ENCODE peak calls at places on chromosomes 16 and 17, in four cellular contexts. One of them, this sample, is unnamed.
A peak's percentile ranks its signal among the peaks of the same experiment; 100 is the strongest.

GRCh38 chr16:57475711-57476339 is 10.5 kb downstream of the DOK4 start:
- DNase-seq in islet precursor cell: peak; percentile 92
- DNase-seq in T-cell: peak; percentile 65
- DNase-seq in stimulated activated CD4-positive, alpha-beta T cell treated with anti-CD3 and anti-CD28 coated beads, Interleukin-4, amount 100 ng/mL, for 48 hours: peak; percentile 64
- DNase-seq in this sample: peak; percentile 91

GRCh38 chr17:37701424-37702020 is 43.3 kb downstream of the HNF1B start:
- DNase-seq in stimulated activated CD4-positive, alpha-beta T cell treated with anti-CD3 and anti-CD28 coated beads, Interleukin-4, amount 100 ng/mL, for 48 hours: peak; percentile 29
- DNase-seq in islet precursor cell: no peak
- DNase-seq in T-cell: no peak
- DNase-seq in this sample: peak; percentile 69

GRCh38 chr16:86783626-86784266 is 205.4 kb downstream of the FOXL1 start:
- DNase-seq in stimulated activated CD4-positive, alpha-beta T cell treated with anti-CD3 and anti-CD28 coated beads, Interleukin-4, amount 100 ng/mL, for 48 hours: no peak
- DNase-seq in T-cell: no peak
- DNase-seq in islet precursor cell: peak; percentile 35
- DNase-seq in this sample: no peak

GRCh38 chr17:33927732-33928133 is 327.4 kb upstream of the CCL2 start:
- DNase-seq in stimulated activated CD4-positive, alpha-beta T cell treated with anti-CD3 and anti-CD28 coated beads, Interleukin-4, amount 100 ng/mL, for 48 hours: no peak
- DNase-seq in islet precursor cell: no peak
- DNase-seq in T-cell: no peak
- DNase-seq in this sample: no peak

GRCh38 chr17:32305049-32305448 is 36.9 kb downstream of the C17orf75 start:
- DNase-seq in T-cell: no peak
- DNase-seq in islet precursor cell: no peak
- DNase-seq in stimulated activated CD4-positive, alpha-beta T cell treated with anti-CD3 and anti-CD28 coated beads, Interleukin-4, amount 100 ng/mL, for 48 hours: no peak
- DNase-seq in this sample: no peak

GRCh38 chr16:2035431-2036199 is 8.9 kb downstream of the NHERF2 start:
- DNase-seq in islet precursor cell: peak; percentile 76
- DNase-seq in stimulated activated CD4-positive, alpha-beta T cell treated with anti-CD3 and anti-CD28 coated beads, Interleukin-4, amount 100 ng/mL, for 48 hours: no peak
- DNase-seq in T-cell: no peak
- DNase-seq in this sample: no peak

GRCh38 chr16:82364690-82365089 is 194.7 kb upstream of the MPHOSPH6 start:
- DNase-seq in T-cell: no peak
- DNase-seq in islet precursor cell: no peak
- DNase-seq in stimulated activated CD4-positive, alpha-beta T cell treated with anti-CD3 and anti-CD28 coated beads, Interleukin-4, amount 100 ng/mL, for 48 hours: no peak
- DNase-seq in this sample: no peak

GRCh38 chr17:2302740-2303277 is 776 bp downstream of the SMG6 start:
- DNase-seq in T-cell: no peak
- DNase-seq in islet precursor cell: peak; percentile 46
- DNase-seq in stimulated activated CD4-positive, alpha-beta T cell treated with anti-CD3 and anti-CD28 coated beads, Interleukin-4, amount 100 ng/mL, for 48 hours: no peak
- DNase-seq in this sample: no peak

GRCh38 chr17:43559161-43559816 is 13.1 kb upstream of the ETV4 start:
- DNase-seq in stimulated activated CD4-positive, alpha-beta T cell treated with anti-CD3 and anti-CD28 coated beads, Interleukin-4, amount 100 ng/mL, for 48 hours: no peak
- DNase-seq in T-cell: no peak
- DNase-seq in islet precursor cell: peak; percentile 83
- DNase-seq in this sample: no peak

GRCh38 chr17:35241520-35241919 is 1.4 kb upstream of the SLFN5 start:
- DNase-seq in stimulated activated CD4-positive, alpha-beta T cell treated with anti-CD3 and anti-CD28 coated beads, Interleukin-4, amount 100 ng/mL, for 48 hours: peak; percentile 14
- DNase-seq in T-cell: peak; percentile 8
- DNase-seq in islet precursor cell: peak; percentile 61
- DNase-seq in this sample: peak; percentile 60

GRCh38 chr16:69848635-69849545 is 86.8 kb downstream of the WWP2 start:
- DNase-seq in stimulated activated CD4-positive, alpha-beta T cell treated with anti-CD3 and anti-CD28 coated beads, Interleukin-4, amount 100 ng/mL, for 48 hours: no peak
- DNase-seq in T-cell: no peak
- DNase-seq in islet precursor cell: peak; percentile 82
- DNase-seq in this sample: no peak

GRCh38 chr17:51166987-51167931 is 1.0 kb downstream of the NME2 start:
- DNase-seq in islet precursor cell: peak; percentile 89
- DNase-seq in stimulated activated CD4-positive, alpha-beta T cell treated with anti-CD3 and anti-CD28 coated beads, Interleukin-4, amount 100 ng/mL, for 48 hours: peak; percentile 59
- DNase-seq in T-cell: peak; percentile 26
- DNase-seq in this sample: peak; percentile 74

GRCh38 chr17:78667741-78668640 is 90.8 kb upstream of the DNAH17 start:
- DNase-seq in stimulated activated CD4-positive, alpha-beta T cell treated with anti-CD3 and anti-CD28 coated beads, Interleukin-4, amount 100 ng/mL, for 48 hours: no peak
- DNase-seq in islet precursor cell: peak; percentile 54
- DNase-seq in T-cell: no peak
- DNase-seq in this sample: no peak

GRCh38 chr16:997440-998051 is 16.0 kb downstream of the SOX8 start:
- DNase-seq in stimulated activated CD4-positive, alpha-beta T cell treated with anti-CD3 and anti-CD28 coated beads, Interleukin-4, amount 100 ng/mL, for 48 hours: peak; percentile 37
- DNase-seq in islet precursor cell: peak; percentile 90
- DNase-seq in T-cell: peak; percentile 35
- DNase-seq in this sample: no peak

GRCh38 chr17:13415877-13416416 is 185.8 kb downstream of the HS3ST3A1 start:
- DNase-seq in T-cell: no peak
- DNase-seq in stimulated activated CD4-positive, alpha-beta T cell treated with anti-CD3 and anti-CD28 coated beads, Interleukin-4, amount 100 ng/mL, for 48 hours: no peak
- DNase-seq in islet precursor cell: no peak
- DNase-seq in this sample: no peak

GRCh38 chr16:69039333-69039941 is 66.0 kb upstream of the HAS3 start:
- DNase-seq in stimulated activated CD4-positive, alpha-beta T cell treated with anti-CD3 and anti-CD28 coated beads, Interleukin-4, amount 100 ng/mL, for 48 hours: no peak
- DNase-seq in islet precursor cell: no peak
- DNase-seq in T-cell: no peak
- DNase-seq in this sample: no peak

GRCh38 chr16:12160815-12161550 is 184.4 kb downstream of the SNX29 start:
- DNase-seq in islet precursor cell: no peak
- DNase-seq in stimulated activated CD4-positive, alpha-beta T cell treated with anti-CD3 and anti-CD28 coated beads, Interleukin-4, amount 100 ng/mL, for 48 hours: peak; percentile 7
- DNase-seq in T-cell: no peak
- DNase-seq in this sample: no peak

This sample was measured in stimulated activated effector memory CD8-positive, alpha-beta T cell treated with anti-CD3 and anti-CD28 coated beads, Interleukin-12 subunit alpha, Interleukin-12 subunit beta, amount 100 ng/mL, for 72 hours.